ENCODE peak calls at places on chromosomes 16 and 17, in five cellular contexts. C is glutamatergic neuron; Y is CD4-positive, alpha-beta T cell; Q is astrocyte of the spinal cord; G is CD8-positive, alpha-beta T cell. V is an unnamed sample.

GRCh38 chr17:3594056-3594810 is 15.0 kb downstream of the TRPV1 start:
- DNase-seq in C (no peak), Y (no peak), Q (peak), G (no peak), V (no peak)

GRCh38 chr17:40072481-40073346 is 9.9 kb downstream of the THRA start:
- DNase-seq in C (no peak), Y (no peak), Q (no peak), G (no peak), V (no peak)

GRCh38 chr16:66899945-66900688 is 18.6 kb downstream of the CDH16 start:
- DNase-seq in C (peak), Y (no peak), Q (peak), G (no peak), V (no peak)

GRCh38 chr16:761580-761979 is 1.0 kb downstream of the MSLN start:
- DNase-seq in C (no peak), Y (no peak), Q (no peak), G (no peak), V (no peak)

GRCh38 chr16:17350212-17350611 is 120.5 kb downstream of the XYLT1 start:
- DNase-seq in C (no peak), Y (no peak), Q (no peak), G (no peak), V (no peak)

GRCh38 chr16:4200000-4200780 is 41.7 kb downstream of the SRL start:
- DNase-seq in C (peak), Y (peak), Q (peak), G (peak), V (no peak)

GRCh38 chr17:39765159-39765558 is 27.4 kb downstream of the GRB7 start:
- DNase-seq in C (no peak), Y (no peak), Q (no peak), G (no peak), V (no peak)

GRCh38 chr17:50575581-50576210 is 15.2 kb downstream of the CACNA1G start:
- DNase-seq in C (no peak), Y (no peak), Q (no peak), G (no peak), V (no peak)

GRCh38 chr16:27482397-27483082 is 67.2 kb downstream of the GTF3C1 start:
- DNase-seq in C (no peak), Y (no peak), Q (no peak), G (no peak), V (no peak)

GRCh38 chr17:8143581-8144400 is 8.4 kb downstream of the PER1 start:
- DNase-seq in C (no peak), Y (no peak), Q (no peak), G (peak), V (no peak)

GRCh38 chr17:39618956-39619785 is 7.6 kb upstream of the PPP1R1B start:
- DNase-seq in C (no peak), Y (no peak), Q (no peak), G (no peak), V (no peak)

GRCh38 chr17:26775219-26775822 is 518.6 kb upstream of the WSB1 start:
- DNase-seq in C (no peak), Y (no peak), Q (no peak), G (no peak), V (no peak)

GRCh38 chr16:89922884-89923639 is at the start of gene TUBB3:
- DNase-seq in C (peak), Y (no peak), Q (peak), G (no peak), V (peak)

GRCh38 chr17:68033636-68034451 is 1.7 kb upstream of the KPNA2 start:
- DNase-seq in C (no peak), Y (no peak), Q (peak), G (no peak), V (no peak)

GRCh38 chr16:19609359-19609758 is 53.9 kb downstream of the VPS35L start:
- DNase-seq in C (no peak), Y (no peak), Q (no peak), G (no peak), V (no peak)

GRCh38 chr17:28282596-28282995 is 36.4 kb upstream of the TMEM97 start:
- DNase-seq in C (no peak), Y (no peak), Q (peak), G (no peak), V (no peak)

GRCh38 chr16:67499159-67499558 is 15.8 kb upstream of the AGRP start:
- DNase-seq in C (no peak), Y (no peak), Q (no peak), G (no peak), V (no peak)

GRCh38 chr17:38701504-38702165 is 3.4 kb upstream of the MLLT6 start:
- DNase-seq in C (no peak), Y (peak), Q (peak), G (peak), V (peak)

GRCh38 chr16:56643080-56643778 is 4.8 kb downstream of the MT1A start:
- DNase-seq in C (peak), Y (peak), Q (no peak), G (peak), V (peak)

GRCh38 chr17:67139784-67140665 is 95.7 kb downstream of the CACNG1 start:
- DNase-seq in C (no peak), Y (no peak), Q (peak), G (no peak), V (no peak)

GRCh38 chr17:2266045-2266864 is 37.3 kb downstream of the SMG6 start:
- DNase-seq in C (no peak), Y (peak), Q (no peak), G (peak), V (peak)

GRCh38 chr17:82370471-82371332 is 863 bp upstream of the UTS2R start:
- DNase-seq in C (no peak), Y (no peak), Q (no peak), G (peak), V (peak)

GRCh38 chr16:68324780-68325357 is 14.1 kb downstream of the PRMT7 start:
- DNase-seq in C (no peak), Y (no peak), Q (no peak), G (no peak), V (no peak)

GRCh38 chr17:60901222-60901621 is 223.6 kb downstream of the BCAS3 start:
- DNase-seq in C (no peak), Y (no peak), Q (no peak), G (no peak), V (no peak)

GRCh38 chr16:53768593-53768992 is 64.6 kb downstream of the FTO start:
- DNase-seq in C (no peak), Y (no peak), Q (peak), G (no peak), V (no peak)

GRCh38 chr17:76783146-76783545 is 45.2 kb downstream of the MFSD11 start:
- DNase-seq in C (no peak), Y (no peak), Q (no peak), G (no peak), V (peak)

GRCh38 chr17:67689534-67690177 is 28.1 kb upstream of the NOL11 start:
- DNase-seq in C (peak), Y (peak), Q (peak), G (peak), V (peak)

GRCh38 chr17:5922476-5922875 is 147.7 kb upstream of the WSCD1 start:
- DNase-seq in C (no peak), Y (no peak), Q (no peak), G (no peak), V (no peak)

GRCh38 chr16:88876942-88877526 is 10.6 kb upstream of the PABPN1L start:
- DNase-seq in C (no peak), Y (no peak), Q (no peak), G (no peak), V (no peak)

GRCh38 chr17:14320734-14321475 is 20.0 kb downstream of the HS3ST3B1 start:
- DNase-seq in C (no peak), Y (no peak), Q (peak), G (no peak), V (no peak)

GRCh38 chr17:46773676-46774075 is 44.8 kb downstream of the WNT3 start:
- DNase-seq in C (no peak), Y (no peak), Q (no peak), G (no peak), V (peak)

GRCh38 chr17:7560172-7561027 is 1.3 kb upstream of the SENP3 start:
- DNase-seq in C (peak), Y (no peak), Q (peak), G (peak), V (no peak)

GRCh38 chr16:68377667-68378420 is 67.0 kb downstream of the PRMT7 start:
- DNase-seq in C (no peak), Y (no peak), Q (peak), G (no peak), V (no peak)

GRCh38 chr17:61833536-61834203 is 29.7 kb downstream of the BRIP1 start:
- DNase-seq in C (no peak), Y (no peak), Q (peak), G (no peak), V (no peak)

GRCh38 chr16:30567991-30568638 is 3.4 kb downstream of the ZNF688 start:
- DNase-seq in C (no peak), Y (peak), Q (peak), G (peak), V (peak)

GRCh38 chr16:68444058-68444657 is 4.2 kb downstream of the SMPD3 start:
- DNase-seq in C (no peak), Y (no peak), Q (peak), G (no peak), V (no peak)

GRCh38 chr17:38625482-38625881 is 19.7 kb upstream of the SRCIN1 start:
- DNase-seq in C (no peak), Y (no peak), Q (no peak), G (no peak), V (no peak)

GRCh38 chr16:67421030-67421429 is 4.8 kb upstream of the ZDHHC1 start:
- DNase-seq in C (no peak), Y (no peak), Q (no peak), G (no peak), V (no peak)

GRCh38 chr16:87578531-87578930 is 23.8 kb upstream of the JPH3 start:
- DNase-seq in C (no peak), Y (no peak), Q (no peak), G (no peak), V (no peak)

DNA sequence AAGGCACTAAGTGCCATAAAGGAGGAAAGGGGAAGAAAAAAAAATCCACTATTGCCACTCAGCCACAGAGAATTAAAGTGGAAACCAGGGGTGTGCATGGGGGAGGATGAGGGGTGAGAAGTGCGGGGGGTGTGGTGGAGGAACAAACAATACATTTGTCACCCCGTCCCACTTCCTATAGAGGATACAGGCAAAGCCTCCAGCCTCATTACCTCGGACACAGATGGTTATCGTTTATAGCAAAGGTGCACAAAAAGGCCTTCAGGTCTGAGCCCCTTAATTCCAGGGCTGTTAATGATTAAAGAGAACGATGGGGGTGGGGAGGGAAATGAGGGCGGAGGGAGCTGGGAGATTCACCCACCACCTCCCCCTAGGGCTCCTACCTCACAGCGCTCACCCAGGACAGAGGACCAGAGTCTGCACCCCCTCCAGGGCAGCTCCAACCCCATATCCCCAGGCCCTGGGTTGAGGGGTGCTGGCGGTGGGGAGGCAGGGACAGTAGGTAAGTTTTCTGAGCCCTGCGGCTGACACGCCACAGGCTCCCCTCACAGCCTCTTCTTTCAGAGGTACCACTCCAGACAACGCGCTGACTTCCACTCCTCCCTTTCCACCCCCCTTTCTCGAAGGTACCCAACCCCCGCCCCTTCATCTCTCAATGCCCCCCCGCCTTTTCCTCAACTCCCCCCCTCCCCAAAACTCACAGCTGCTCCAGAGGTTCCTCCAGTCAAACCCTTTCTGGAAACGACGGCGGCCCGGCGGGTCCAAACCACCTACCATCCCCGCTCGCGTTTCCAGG is 457 bp downstream of the DCUN1D3 start:
- DNase-seq in C (peak), Y (no peak), Q (peak), G (no peak), V (peak)
- TF ChIP-seq CTCF in C (no peak), Y (no peak), Q (no peak), G (no peak), V (no peak)

GRCh38 chr17:75679706-75680201 is 12.6 kb downstream of the SAP30BP start:
- DNase-seq in C (no peak), Y (no peak), Q (peak), G (no peak), V (no peak)
- TF ChIP-seq CTCF in C (no peak), Y (no peak), Q (peak), G (no peak), V (no peak)

DNA sequence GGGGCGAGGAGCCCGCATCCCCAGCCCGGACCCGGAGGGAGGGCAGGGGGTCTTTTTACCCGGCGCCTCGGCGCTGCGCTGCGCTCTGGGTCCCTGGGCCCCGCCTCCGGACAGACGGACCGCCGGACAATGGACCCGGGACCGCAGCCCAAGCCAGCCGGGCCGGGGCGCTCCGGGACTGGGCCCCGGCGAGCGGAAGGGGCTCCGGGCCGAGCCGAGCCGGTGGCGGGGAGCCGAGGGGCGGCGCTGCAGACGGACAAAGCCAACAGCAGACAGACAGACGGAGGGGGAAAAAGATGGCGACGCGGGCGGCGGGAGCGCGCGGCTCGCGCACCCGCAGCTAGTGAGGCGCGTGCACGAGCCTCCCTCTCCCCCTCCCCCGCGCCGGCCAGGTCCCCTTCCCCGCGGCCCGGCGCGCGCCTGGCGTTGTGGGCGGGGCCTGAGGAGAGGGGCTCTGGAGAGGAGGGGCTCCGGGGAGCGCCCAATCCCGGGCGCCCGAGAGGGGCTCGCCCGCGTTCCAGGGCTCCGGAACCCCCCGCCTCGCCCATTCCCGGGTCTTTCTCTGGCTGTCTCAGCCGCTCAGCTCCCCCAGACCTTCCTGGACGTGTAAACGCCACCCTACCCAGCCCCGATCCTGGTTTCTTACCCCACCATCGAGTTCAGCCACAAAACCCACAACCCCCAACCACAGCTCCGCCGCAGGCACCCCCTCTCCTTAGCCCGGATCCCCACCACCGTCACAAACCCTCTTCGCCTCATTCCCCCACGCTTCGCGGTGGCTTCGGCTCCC is at the start of gene ZNF821:
- DNase-seq in C (peak), Y (peak), Q (peak), G (peak), V (peak)
- TF ChIP-seq CTCF in C (peak), Y (no peak), Q (no peak), G (no peak), V (no peak)

GRCh38 chr17:80862978-80863377 is 128.7 kb upstream of the CHMP6 start:
- DNase-seq in C (no peak), Y (no peak), Q (no peak), G (no peak), V (no peak)

GRCh38 chr17:80861360-80861861 is 130.2 kb upstream of the CHMP6 start:
- DNase-seq in C (no peak), Y (no peak), Q (no peak), G (no peak), V (no peak)

GRCh38 chr17:80862341-80862969 is 129.2 kb upstream of the CHMP6 start:
- DNase-seq in C (no peak), Y (no peak), Q (no peak), G (no peak), V (no peak)

GRCh38 chr17:80860703-80861359 is 130.8 kb upstream of the CHMP6 start:
- DNase-seq in C (no peak), Y (no peak), Q (no peak), G (no peak), V (no peak)

DNA sequence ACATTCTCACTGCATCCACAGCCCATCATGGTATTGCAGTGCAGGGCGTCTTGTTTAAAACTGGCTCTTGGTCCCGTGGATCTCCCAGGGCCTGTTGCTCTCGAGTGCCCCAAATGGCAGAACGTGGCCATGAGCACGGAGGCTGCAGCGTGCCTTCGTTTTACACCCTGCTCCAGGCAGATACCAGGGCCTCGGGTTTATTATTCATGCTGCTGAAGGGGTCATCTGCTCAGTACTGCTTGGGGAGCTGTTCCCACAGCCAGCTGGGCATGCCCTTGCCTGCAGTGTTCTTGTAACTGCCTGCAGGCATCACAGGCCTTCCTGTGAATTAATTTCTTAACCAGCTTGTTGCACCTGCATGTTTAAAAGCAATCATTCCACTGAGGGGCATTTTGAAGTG is 129.7 kb upstream of the CHMP6 start:
- DNase-seq in C (peak), Y (peak), Q (peak), G (peak), V (no peak)
- TF ChIP-seq CTCF in C (no peak), Y (peak), Q (peak), G (peak), V (no peak)

DNA sequence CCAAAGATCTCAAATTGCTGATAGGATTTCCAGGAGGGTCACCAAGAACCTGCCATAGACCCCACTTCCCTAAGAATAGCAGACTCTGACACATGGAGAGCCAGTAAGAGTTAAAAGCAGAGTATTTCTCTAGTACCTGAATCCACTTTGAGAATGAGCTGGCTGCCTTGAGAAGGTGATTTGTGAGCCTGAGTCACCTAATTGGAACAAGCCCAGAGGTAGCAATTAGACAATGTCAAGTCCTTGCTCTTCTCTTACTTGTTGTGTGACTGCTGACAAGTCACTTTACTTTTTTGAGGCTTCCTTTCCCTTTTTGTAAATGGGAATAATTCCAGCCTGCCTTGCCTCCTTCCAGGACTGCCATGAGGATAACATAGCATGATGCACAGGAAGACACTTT is 76.1 kb upstream of the ASIC2 start:
- DNase-seq in C (no peak), Y (no peak), Q (no peak), G (no peak), V (no peak)
- TF ChIP-seq CTCF in C (no peak), Y (no peak), Q (no peak), G (no peak), V (no peak)

GRCh38 chr17:63433746-63434591 is 12.1 kb downstream of the CYB561 start:
- DNase-seq in C (no peak), Y (no peak), Q (peak), G (no peak), V (no peak)

GRCh38 chr17:63437287-63438091 is 8.6 kb downstream of the CYB561 start:
- DNase-seq in C (no peak), Y (no peak), Q (no peak), G (no peak), V (no peak)

GRCh38 chr17:63435681-63436522 is 10.2 kb downstream of the CYB561 start:
- DNase-seq in C (no peak), Y (no peak), Q (no peak), G (no peak), V (no peak)

GRCh38 chr17:63436523-63437110 is 9.5 kb downstream of the CYB561 start:
- DNase-seq in C (no peak), Y (no peak), Q (no peak), G (no peak), V (no peak)

GRCh38 chr17:63434951-63435571 is 11.0 kb downstream of the CYB561 start:
- DNase-seq in C (no peak), Y (no peak), Q (peak), G (peak), V (no peak)
- TF ChIP-seq CTCF in C (peak), Y (no peak), Q (no peak), G (peak), V (no peak)

GRCh38 chr16:13935408-13935807 is 15.5 kb downstream of the ERCC4 start:
- DNase-seq in C (peak), Y (no peak), Q (no peak), G (peak), V (no peak)
- TF ChIP-seq CTCF in C (peak), Y (peak), Q (peak), G (peak), V (no peak)

GRCh38 chr16:2466667-2467300 is 4.3 kb upstream of the NTN3 start:
- DNase-seq in C (no peak), Y (no peak), Q (no peak), G (no peak), V (no peak)

GRCh38 chr16:2468725-2469398 is 2.2 kb upstream of the NTN3 start:
- DNase-seq in C (peak), Y (no peak), Q (no peak), G (no peak), V (peak)

GRCh38 chr16:2468142-2468724 is 2.9 kb upstream of the NTN3 start:
- DNase-seq in C (peak), Y (no peak), Q (no peak), G (no peak), V (peak)

GRCh38 chr16:2465653-2466415 is 5.3 kb upstream of the NTN3 start:
- DNase-seq in C (no peak), Y (no peak), Q (no peak), G (no peak), V (no peak)

GRCh38 chr16:2467301-2468141 is 3.6 kb upstream of the NTN3 start:
- DNase-seq in C (peak), Y (no peak), Q (peak), G (no peak), V (peak)
- TF ChIP-seq CTCF in C (no peak), Y (no peak), Q (no peak), G (no peak), V (peak)